ENCODE peak calls at places on chromosome 16, in six cellular contexts. M, U, H, Y, N and A are unnamed samples.
A peak's percentile ranks its signal among the peaks of the same experiment; 100 is the strongest.

GRCh38 chr16:4893103-4893862 is 43.7 kb downstream of the PPL start:
- DNase-seq in M (no peak), H (no peak), Y (no peak), N (no peak), U (no peak), A (no peak)

GRCh38 chr16:3182608-3183444 is 5.2 kb upstream of the OR1F1 start:
- DNase-seq in M (peak; percentile 64), U (peak; percentile 52), H (no peak), N (no peak), Y (peak; percentile 72), A (peak; percentile 48)

GRCh38 chr16:66677836-66678235 is 18.7 kb downstream of the CMTM4 start:
- DNase-seq in Y (no peak), U (no peak), M (no peak), H (no peak), N (no peak), A (no peak)

GRCh38 chr16:9238346-9238745 is 146.9 kb downstream of the HAPSTR1 start:
- DNase-seq in N (no peak), U (no peak), Y (no peak), H (no peak), M (no peak), A (no peak)

GRCh38 chr16:67257486-67258159 is 8.8 kb downstream of the SLC9A5 start:
- DNase-seq in M (no peak), Y (no peak), N (no peak), H (no peak), U (no peak), A (no peak)

GRCh38 chr16:27430923-27431484 is 29.0 kb downstream of the IL21R start:
- DNase-seq in Y (no peak), M (no peak), N (no peak), U (no peak), H (no peak), A (peak; percentile 52)

GRCh38 chr16:75252946-75253911 is 1.8 kb upstream of the BCAR1 start:
- DNase-seq in Y (no peak), H (peak; percentile 21), N (peak; percentile 87), U (no peak), M (no peak), A (no peak)

GRCh38 chr16:54462151-54462651 is 175.6 kb upstream of the IRX3 start:
- DNase-seq in N (peak; percentile 80), M (no peak), H (no peak), Y (no peak), U (no peak), A (no peak)

GRCh38 chr16:1145383-1146100 is 7.4 kb upstream of the CACNA1H start:
- DNase-seq in H (no peak), N (no peak), Y (no peak), U (no peak), M (no peak), A (no peak)

GRCh38 chr16:86120201-86120981 is 221.4 kb downstream of the IRF8 start:
- DNase-seq in U (no peak), M (no peak), N (no peak), Y (no peak), H (no peak), A (no peak)

GRCh38 chr16:57165923-57166322 is 19.9 kb downstream of the PSME3IP1 start:
- DNase-seq in N (no peak), H (no peak), M (no peak), Y (no peak), U (no peak), A (no peak)

GRCh38 chr16:64478258-64478906 is 643.5 kb downstream of the CDH11 start:
- DNase-seq in N (peak; percentile 2), Y (no peak), U (peak; percentile 89), M (no peak), H (no peak), A (no peak)

GRCh38 chr16:57601801-57602478 is 26.5 kb upstream of the ADGRG1 start:
- DNase-seq in N (no peak), H (no peak), Y (peak; percentile 81), M (no peak), U (no peak), A (peak; percentile 68)

GRCh38 chr16:19044781-19045180 is 22.6 kb upstream of the COQ7 start:
- DNase-seq in N (no peak), U (no peak), Y (no peak), H (no peak), M (no peak), A (no peak)

GRCh38 chr16:11816123-11816522 is 19.1 kb upstream of the ZC3H7A start:
- DNase-seq in N (no peak), Y (no peak), U (no peak), H (no peak), M (no peak), A (no peak)

GRCh38 chr16:2530629-2531318 is 434 bp downstream of the CEMP1 start:
- DNase-seq in U (no peak), M (peak; percentile 50), Y (no peak), H (no peak), N (no peak), A (no peak)

GRCh38 chr16:11572301-11572995 is 14.3 kb downstream of the LITAF start:
- DNase-seq in M (no peak), Y (peak; percentile 25), H (no peak), N (no peak), U (no peak), A (no peak)

GRCh38 chr16:11356573-11357331 is 11.5 kb downstream of the RMI2 start:
- DNase-seq in U (no peak), M (peak; percentile 64), Y (peak; percentile 38), H (peak; percentile 72), N (no peak), A (peak; percentile 44)

GRCh38 chr16:88382491-88383400 is at the start of gene ZNF469:
- DNase-seq in N (no peak), M (peak; percentile 73), H (no peak), U (peak; percentile 25), Y (no peak), A (no peak)

GRCh38 chr16:86922311-86922710 is 344.0 kb downstream of the FOXL1 start:
- DNase-seq in U (no peak), M (no peak), H (no peak), N (no peak), Y (no peak), A (no peak)

GRCh38 chr16:4415538-4416199 is 727 bp downstream of the CORO7 start:
- DNase-seq in Y (peak; percentile 69), U (peak; percentile 15), N (no peak), M (peak; percentile 68), H (peak; percentile 54), A (peak; percentile 53)

GRCh38 chr16:4283939-4284338 is 11.1 kb upstream of the TFAP4 start:
- DNase-seq in U (peak; percentile 62), Y (no peak), M (no peak), H (no peak), N (no peak), A (no peak)

GRCh38 chr16:51762081-51762995 is 611.3 kb upstream of the SALL1 start:
- DNase-seq in Y (peak; percentile 50), N (no peak), U (peak; percentile 63), H (peak; percentile 73), M (peak; percentile 14), A (peak; percentile 66)

GRCh38 chr16:17470002-17470870 is 524 bp downstream of the XYLT1 start:
- DNase-seq in H (no peak), M (peak; percentile 58), N (no peak), Y (peak; percentile 29), U (no peak), A (peak; percentile 72)

GRCh38 chr16:51952500-51952899 is 594.4 kb downstream of the TOX3 start:
- DNase-seq in N (no peak), Y (no peak), M (no peak), H (no peak), U (no peak), A (no peak)

GRCh38 chr16:4263504-4264436 is 9.1 kb downstream of the TFAP4 start:
- DNase-seq in Y (no peak), U (no peak), N (no peak), M (peak; percentile 49), H (peak; percentile 84), A (no peak)

GRCh38 chr16:88380619-88381018 is 2.1 kb upstream of the ZNF469 start:
- DNase-seq in U (no peak), H (no peak), Y (no peak), M (no peak), N (no peak), A (no peak)

GRCh38 chr16:25735645-25736044 is 43.9 kb downstream of the HS3ST4 start:
- DNase-seq in M (no peak), U (no peak), N (no peak), H (no peak), Y (no peak), A (no peak)

GRCh38 chr16:1890701-1891035 is 18.7 kb upstream of the MEIOB start:
- DNase-seq in Y (no peak), M (no peak), N (no peak), H (no peak), U (no peak), A (no peak)

GRCh38 chr16:80938035-80938927 is 68.4 kb downstream of the CMC2 start:
- DNase-seq in U (peak; percentile 53), M (no peak), H (no peak), N (peak; percentile 77), Y (no peak), A (no peak)

GRCh38 chr16:1815461-1815860 is 11.2 kb downstream of the HAGH start:
- DNase-seq in Y (no peak), U (no peak), H (no peak), M (no peak), N (no peak), A (no peak)

GRCh38 chr16:20925780-20926179 is 25.2 kb downstream of the LYRM1 start:
- DNase-seq in N (no peak), M (no peak), U (no peak), Y (no peak), H (no peak), A (no peak)

GRCh38 chr16:619476-620100 is 11.2 kb upstream of the WFIKKN1 start:
- DNase-seq in H (no peak), U (no peak), Y (no peak), M (no peak), N (no peak), A (no peak)

GRCh38 chr16:49282690-49283375 is 1.2 kb upstream of the CBLN1 start:
- DNase-seq in N (no peak), U (no peak), M (peak; percentile 43), Y (no peak), H (peak; percentile 47), A (peak; percentile 31)

GRCh38 chr16:69049146-69049545 is 56.3 kb upstream of the HAS3 start:
- DNase-seq in U (peak; percentile 32), M (no peak), Y (no peak), N (no peak), H (no peak), A (no peak)